ENCODE peak calls at places on chromosomes 6 and 20, in four cellular contexts. P is WTC11, N is SK-N-SH, Z is K562. D is an unnamed sample.

GRCh38 chr6:35049885-35050284 is 91.3 kb downstream of the TCP11 start:
- DNase-seq in P (no peak), Z (peak), N (peak), D (no peak)

GRCh38 chr20:39800548-39800947 is 838.4 kb downstream of the DHX35 start:
- DNase-seq in N (no peak), P (no peak), Z (no peak), D (no peak)

GRCh38 chr6:40444307-40444706 is 142.9 kb downstream of the LRFN2 start:
- DNase-seq in P (no peak), N (peak), Z (no peak), D (no peak)

GRCh38 chr20:25540273-25540672 is 45.1 kb downstream of the NINL start:
- DNase-seq in N (no peak), P (peak), Z (no peak), D (no peak)

GRCh38 chr6:85113934-85114582 is 335.8 kb upstream of the NT5E start:
- DNase-seq in Z (no peak), N (no peak), P (no peak), D (no peak)

GRCh38 chr6:117585647-117586046 is 16.7 kb downstream of the GOPC start:
- DNase-seq in Z (no peak), N (no peak), P (no peak), D (no peak)

GRCh38 chr6:139037490-139037889 is 8.9 kb downstream of the ABRACL start:
- DNase-seq in P (no peak), N (no peak), Z (no peak), D (no peak)

GRCh38 chr6:63436356-63436755 is 116.6 kb upstream of the LGSN start:
- DNase-seq in P (no peak), Z (no peak), N (no peak), D (peak)

GRCh38 chr6:122491915-122492537 is 20.4 kb upstream of the SERINC1 start:
- DNase-seq in P (peak), N (peak), Z (peak), D (peak)

GRCh38 chr20:13458860-13459451 is 179.8 kb downstream of the TASP1 start:
- DNase-seq in P (peak), N (peak), Z (peak), D (peak)

GRCh38 chr6:28505733-28506132 is 9.9 kb downstream of the GPX6 start:
- DNase-seq in P (no peak), N (no peak), Z (no peak), D (no peak)

GRCh38 chr6:33744895-33745546 is 1.7 kb downstream of the IP6K3 start:
- DNase-seq in Z (no peak), P (no peak), N (no peak), D (no peak)

GRCh38 chr6:49202923-49203322 is 260.1 kb downstream of the MMUT start:
- DNase-seq in N (no peak), P (no peak), Z (no peak), D (no peak)

GRCh38 chr6:7200598-7201443 is 93.1 kb downstream of the RREB1 start:
- DNase-seq in N (no peak), Z (peak), P (no peak), D (peak)

GRCh38 chr6:28207244-28208179 is 17.6 kb upstream of the ZSCAN9 start:
- DNase-seq in P (peak), Z (no peak), N (peak), D (no peak)

GRCh38 chr6:15536201-15536955 is 126.5 kb downstream of the DTNBP1 start:
- DNase-seq in P (no peak), Z (no peak), N (no peak), D (no peak)

GRCh38 chr6:30902709-30903108 is 5.3 kb upstream of the GTF2H4 start:
- DNase-seq in Z (no peak), N (no peak), P (no peak), D (no peak)

GRCh38 chr20:59149678-59150504 is 13.7 kb upstream of the ZNF831 start:
- DNase-seq in Z (no peak), P (no peak), N (no peak), D (no peak)

GRCh38 chr6:42292002-42292735 is 74.5 kb upstream of the MRPS10 start:
- DNase-seq in P (no peak), N (no peak), Z (no peak), D (no peak)

GRCh38 chr20:33490023-33490933 is at the start of gene CBFA2T2:
- DNase-seq in Z (peak), N (no peak), P (no peak), D (peak)

GRCh38 chr6:2072450-2072849 is 173.0 kb downstream of the GMDS start:
- DNase-seq in P (no peak), Z (no peak), N (no peak), D (no peak)

GRCh38 chr6:49743427-49743826 is 761 bp downstream of the CRISP3 start:
- DNase-seq in N (no peak), P (no peak), Z (no peak), D (no peak)

GRCh38 chr6:11258260-11259237 is 26.1 kb upstream of the NEDD9 start:
- DNase-seq in Z (no peak), P (no peak), N (no peak), D (no peak)

GRCh38 chr6:47047479-47048411 is 5.6 kb upstream of the ADGRF1 start:
- DNase-seq in N (peak), Z (peak), P (peak), D (peak)

GRCh38 chr6:69489970-69490369 is 306.8 kb downstream of the LMBRD1 start:
- DNase-seq in N (no peak), P (no peak), Z (no peak), D (no peak)

GRCh38 chr20:39990692-39991091 is 698.3 kb downstream of the MAFB start:
- DNase-seq in Z (no peak), N (no peak), P (no peak), D (no peak)

GRCh38 chr6:92647630-92648029 is 771.7 kb downstream of the EPHA7 start:
- DNase-seq in N (no peak), P (no peak), Z (no peak), D (peak)

GRCh38 chr6:111200823-111201134 is 113.5 kb downstream of the SLC16A10 start:
- DNase-seq in Z (no peak), N (no peak), P (no peak), D (no peak)

GRCh38 chr6:128202169-128202765 is 301.4 kb upstream of the THEMIS start:
- DNase-seq in P (no peak), N (no peak), Z (no peak), D (peak)

GRCh38 chr6:128719786-128720185 is 163.2 kb upstream of the LAMA2 start:
- DNase-seq in N (no peak), Z (no peak), P (no peak), D (no peak)

GRCh38 chr6:163554663-163555062 is 140.1 kb downstream of the QKI start:
- DNase-seq in Z (peak), N (peak), P (peak), D (peak)

GRCh38 chr6:40962241-40962640 is 76.8 kb downstream of the UNC5CL start:
- DNase-seq in N (no peak), Z (no peak), P (no peak), D (peak)

GRCh38 chr20:56518126-56518525 is 6.4 kb upstream of the FAM209A start:
- DNase-seq in N (no peak), P (no peak), Z (no peak), D (no peak)

GRCh38 chr6:17519120-17519519 is 81.0 kb upstream of the FAM8A1 start:
- DNase-seq in N (no peak), Z (no peak), P (no peak), D (no peak)

GRCh38 chr6:136921936-136922679 is at the start of gene SLC35D3:
- DNase-seq in N (peak), Z (no peak), P (peak), D (no peak)

DNA sequence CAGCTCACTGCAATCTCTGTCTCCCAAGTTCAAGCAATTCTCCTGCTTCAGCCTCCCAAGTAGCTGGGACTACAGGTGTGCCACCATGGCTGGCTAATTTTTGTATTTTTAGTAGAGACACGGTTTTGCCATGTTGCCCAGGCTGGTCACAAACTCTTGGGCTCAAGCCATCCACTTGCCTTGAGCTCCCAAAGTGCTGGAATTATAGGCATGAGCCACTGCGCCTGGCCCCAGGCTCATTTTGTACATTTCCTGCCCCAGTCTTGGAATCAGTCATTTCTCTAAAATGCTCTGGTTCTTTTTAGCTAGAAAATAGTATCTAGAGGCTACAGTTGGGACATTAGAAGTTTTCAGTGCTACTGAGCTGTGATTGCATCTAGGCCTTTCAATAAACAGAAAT is 13.5 kb downstream of the MANBAL start:
- DNase-seq in Z (no peak), P (no peak), N (no peak), D (no peak)
- TF ChIP-seq USF2 in Z (no peak), P (no peak), N (no peak), D (no peak)

DNA sequence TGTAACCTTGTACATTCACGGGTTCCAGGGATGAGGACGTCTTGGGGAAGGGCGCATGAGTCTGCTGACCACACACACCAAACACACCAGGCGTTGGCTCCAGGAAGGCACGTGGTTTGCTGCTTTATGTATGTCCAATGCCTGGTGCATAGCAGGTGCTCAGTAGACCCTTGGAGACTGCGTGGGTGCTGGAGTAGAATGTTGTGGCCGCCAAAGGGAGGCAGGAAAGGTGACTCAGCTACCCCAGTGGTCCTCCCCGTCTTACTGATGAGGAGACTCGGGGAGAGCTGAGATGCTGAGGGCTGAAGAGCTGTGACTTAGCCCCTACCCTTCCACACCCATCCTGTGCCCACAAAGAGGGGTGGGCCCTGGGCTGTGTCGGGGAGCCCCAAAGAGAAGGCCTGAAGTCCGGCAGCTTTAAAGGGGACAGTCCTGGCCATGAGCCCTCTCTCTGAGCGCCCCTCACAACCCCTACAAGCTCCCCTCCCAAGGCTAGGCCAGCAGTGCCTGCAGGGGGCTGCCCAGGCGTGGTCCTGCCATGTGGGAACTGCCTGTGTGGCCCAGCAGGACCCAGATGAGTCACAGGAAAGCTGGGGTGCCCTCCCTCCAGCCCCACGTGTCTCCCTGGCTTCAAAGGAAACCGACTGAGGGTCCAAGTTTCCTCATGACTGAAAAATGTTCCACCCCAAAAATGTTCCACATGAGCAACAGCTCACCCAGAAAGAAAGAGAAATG is 28.0 kb upstream of the PTGIS start:
- DNase-seq in Z (no peak), P (no peak), N (no peak), D (no peak)
- TF ChIP-seq FOXJ3 in Z (no peak), P (no peak), N (no peak), D (no peak)

GRCh38 chr20:64037498-64038213 is 1.7 kb downstream of the C20orf204 start:
- DNase-seq in Z (peak), N (no peak), P (peak), D (no peak)

GRCh38 chr20:64036346-64037198 is 590 bp downstream of the C20orf204 start:
- DNase-seq in P (no peak), Z (peak), N (no peak), D (peak)

GRCh38 chr20:64037199-64037497 is 1.2 kb downstream of the C20orf204 start:
- DNase-seq in Z (no peak), N (no peak), P (no peak), D (no peak)

GRCh38 chr20:64035066-64035932 is 683 bp upstream of the C20orf204 start:
- DNase-seq in P (no peak), Z (no peak), N (no peak), D (no peak)

GRCh38 chr20:64035933-64036345 is at the start of gene C20orf204:
- DNase-seq in N (no peak), P (no peak), Z (peak), D (peak)
- TF ChIP-seq USF2 in N (no peak), P (no peak), Z (no peak), D (no peak)

GRCh38 chr6:78487401-78487800 is 379.9 kb upstream of the IRAK1BP1 start:
- DNase-seq in Z (no peak), N (no peak), P (no peak), D (no peak)
- TF ChIP-seq FOXJ3 in Z (no peak), N (no peak), P (no peak), D (no peak)

GRCh38 chr20:16273812-16274560 is 299.3 kb downstream of the KIF16B start:
- DNase-seq in P (no peak), N (peak), Z (no peak), D (no peak)
- TF ChIP-seq USF2 in P (no peak), N (no peak), Z (no peak), D (no peak)